ENCODE peak calls at places on chromosomes 6 and 20, in six cellular contexts. V is HFFc6, G is tibial nerve, T is COLO829, I is right cardiac atrium, R is left ventricle myocardium superior. N is an unnamed sample.

GRCh38 chr20:19026121-19026878 is 186.1 kb upstream of the SLC24A3 start:
- DNase-seq in V (no peak), R (peak; percentile 67), T (no peak), I (no peak), G (no peak), N (no peak)

GRCh38 chr6:40550096-40550731 is 37.0 kb downstream of the LRFN2 start:
- DNase-seq in I (no peak), V (peak; percentile 47), R (no peak), G (peak; percentile 32), T (peak; percentile 36), N (no peak)

GRCh38 chr20:12617076-12617475 is 391.7 kb upstream of the SPTLC3 start:
- DNase-seq in G (no peak), V (no peak), T (no peak), I (no peak), R (no peak), N (no peak)

GRCh38 chr20:23668477-23668951 is 20.3 kb downstream of the CST4 start:
- DNase-seq in T (peak; percentile 62), G (peak; percentile 75), R (no peak), V (peak; percentile 49), I (peak; percentile 54), N (peak; percentile 47)

GRCh38 chr6:53250137-53250760 is 98.5 kb downstream of the ELOVL5 start:
- DNase-seq in I (no peak), T (peak; percentile 59), R (no peak), V (peak; percentile 84), G (no peak), N (no peak)

GRCh38 chr6:48101277-48101676 is 9.7 kb downstream of the PTCHD4 start:
- DNase-seq in T (peak; percentile 59), V (no peak), I (no peak), R (no peak), G (no peak), N (no peak)

GRCh38 chr6:131678401-131678800 is 22.8 kb downstream of the OR2A4 start:
- DNase-seq in V (no peak), G (no peak), T (no peak), R (no peak), I (no peak), N (no peak)

GRCh38 chr6:149492798-149493165 is 8.0 kb upstream of the ZC3H12D start:
- DNase-seq in R (no peak), G (no peak), T (no peak), I (no peak), V (no peak), N (no peak)

GRCh38 chr6:162942860-162943259 is 215.1 kb downstream of the PACRG start:
- DNase-seq in T (no peak), I (no peak), R (no peak), G (no peak), V (peak; percentile 90), N (no peak)

GRCh38 chr20:54340667-54341081 is 132.8 kb downstream of the PFDN4 start:
- DNase-seq in V (peak; percentile 73), I (no peak), R (no peak), G (no peak), T (no peak), N (no peak)

GRCh38 chr6:5906340-5906670 is 100.4 kb downstream of the NRN1 start:
- DNase-seq in I (no peak), R (no peak), T (no peak), V (no peak), G (no peak), N (no peak)

GRCh38 chr20:1328680-1329330 is at the start of gene SDCBP2:
- DNase-seq in R (no peak), I (no peak), T (no peak), V (no peak), G (no peak), N (no peak)

GRCh38 chr20:6074145-6074561 is 20.3 kb upstream of the LRRN4 start:
- DNase-seq in T (peak; percentile 61), G (no peak), V (peak; percentile 7), R (no peak), I (no peak), N (no peak)

GRCh38 chr20:64108731-64109389 is 1.5 kb upstream of the NPBWR2 start:
- DNase-seq in V (no peak), G (no peak), R (peak; percentile 5), T (no peak), I (peak; percentile 20), N (no peak)

GRCh38 chr6:36387440-36388303 is at the start of gene ETV7:
- DNase-seq in I (peak; percentile 68), V (no peak), R (peak; percentile 40), T (no peak), G (no peak), N (no peak)

GRCh38 chr20:13221313-13221672 is 219 bp downstream of the ISM1 start:
- DNase-seq in V (no peak), R (no peak), I (no peak), T (no peak), G (no peak), N (no peak)

GRCh38 chr6:71419954-71420692 is 131.5 kb downstream of the OGFRL1 start:
- DNase-seq in T (no peak), I (peak; percentile 89), V (no peak), G (peak; percentile 8), R (peak; percentile 81), N (no peak)

GRCh38 chr20:48626938-48627736 is 200.7 kb downstream of the PREX1 start:
- DNase-seq in V (no peak), I (no peak), G (no peak), T (no peak), R (no peak), N (no peak)

GRCh38 chr20:58753267-58753928 is 60.8 kb downstream of the NPEPL1 start:
- DNase-seq in V (no peak), I (no peak), R (no peak), G (no peak), T (no peak), N (peak; percentile 54)

GRCh38 chr6:148835920-148836441 is 89.2 kb downstream of the UST start:
- DNase-seq in V (peak; percentile 82), T (peak; percentile 24), R (no peak), I (no peak), G (no peak), N (no peak)

GRCh38 chr6:13278184-13278583 is 50.2 kb downstream of the TBC1D7 start:
- DNase-seq in T (no peak), G (no peak), I (no peak), R (peak; percentile 48), V (no peak), N (peak; percentile 20)

GRCh38 chr20:11972478-11972877 is 54.8 kb downstream of the BTBD3 start:
- DNase-seq in V (no peak), G (no peak), I (no peak), T (no peak), R (no peak), N (no peak)

GRCh38 chr6:139219271-139219729 is 72.5 kb downstream of the TXLNB start:
- DNase-seq in G (peak; percentile 73), V (peak; percentile 89), I (peak; percentile 91), T (peak; percentile 84), R (peak; percentile 89), N (peak; percentile 75)

GRCh38 chr6:88708197-88708744 is 255.1 kb downstream of the RNGTT start:
- DNase-seq in V (no peak), T (no peak), R (no peak), G (no peak), I (no peak), N (no peak)

GRCh38 chr6:138387577-138388368 is 10.1 kb downstream of the SMIM28 start:
- DNase-seq in I (no peak), T (no peak), R (no peak), G (no peak), V (no peak), N (no peak)

GRCh38 chr6:142316791-142317368 is 15.1 kb downstream of the ADGRG6 start:
- DNase-seq in T (no peak), I (no peak), G (no peak), R (no peak), V (no peak), N (no peak)

GRCh38 chr6:56691201-56691595 is 48.5 kb upstream of the DST start:
- DNase-seq in T (no peak), R (no peak), V (no peak), G (no peak), I (no peak), N (no peak)

GRCh38 chr6:33315753-33316602 is 1.6 kb downstream of the ZBTB22 start:
- DNase-seq in T (no peak), I (no peak), G (no peak), R (no peak), V (no peak), N (no peak)

GRCh38 chr20:50286609-50287008 is 96.0 kb downstream of the CEBPB start:
- DNase-seq in I (peak; percentile 83), T (no peak), G (peak; percentile 85), R (peak; percentile 68), V (peak; percentile 82), N (no peak)

GRCh38 chr20:61759286-61760065 is 306.2 kb downstream of the TAF4 start:
- DNase-seq in I (no peak), T (no peak), R (no peak), V (no peak), G (no peak), N (no peak)

GRCh38 chr20:15245896-15246295 is 908.5 kb upstream of the FLRT3 start:
- DNase-seq in V (no peak), G (no peak), R (no peak), I (no peak), T (no peak), N (no peak)

GRCh38 chr6:125923371-125923877 is 33.1 kb upstream of the HINT3 start:
- DNase-seq in I (no peak), G (no peak), R (no peak), V (no peak), T (no peak), N (no peak)